ENCODE peak calls at places on chromosomes 5 and 9, in ten cellular contexts. G, D, I, X, R, S, C, K, A and F are unnamed samples.

GRCh38 chr9:35728041-35728971 is 3.7 kb downstream of the TLN1 start:
- DNase-seq in G (no peak), D (peak), I (peak), X (peak), R (no peak), S (peak), C (peak), K (no peak), A (peak), F (peak)

GRCh38 chr5:119070578-119070827 is 384 bp upstream of the DMXL1 start:
- DNase-seq in G (no peak), D (no peak), I (no peak), X (no peak), R (peak), S (no peak), C (peak), K (no peak), A (no peak), F (no peak)

GRCh38 chr9:98432134-98432533 is 176.7 kb upstream of the TBC1D2 start:
- DNase-seq in G (no peak), D (no peak), I (no peak), X (no peak), R (no peak), S (no peak), C (no peak), K (no peak), A (no peak), F (no peak)

GRCh38 chr9:100515578-100516494 is 42.9 kb downstream of the TMEFF1 start:
- DNase-seq in G (no peak), D (peak), I (no peak), X (no peak), R (no peak), S (no peak), C (peak), K (no peak), A (peak), F (no peak)

GRCh38 chr5:68848086-68848485 is 245.7 kb upstream of the SLC30A5 start:
- DNase-seq in G (no peak), D (no peak), I (no peak), X (no peak), R (no peak), S (no peak), C (no peak), K (no peak), A (no peak), F (no peak)

GRCh38 chr5:127012933-127013332 is 17.4 kb downstream of the MARCHF3 start:
- DNase-seq in G (no peak), D (peak), I (no peak), X (no peak), R (no peak), S (no peak), C (no peak), K (no peak), A (peak), F (no peak)

GRCh38 chr9:9177081-9177480 is 1377.5 kb upstream of the DMAC1 start:
- DNase-seq in G (no peak), D (no peak), I (no peak), X (no peak), R (no peak), S (no peak), C (no peak), K (no peak), A (no peak), F (no peak)

GRCh38 chr5:41161271-41161670 is 52.1 kb downstream of the C6 start:
- DNase-seq in G (no peak), D (peak), I (no peak), X (peak), R (no peak), S (no peak), C (no peak), K (no peak), A (peak), F (no peak)

GRCh38 chr9:79686381-79687130 is 114.8 kb downstream of the TLE4 start:
- DNase-seq in G (no peak), D (peak), I (no peak), X (peak), R (no peak), S (no peak), C (no peak), K (no peak), A (peak), F (no peak)

GRCh38 chr5:84599964-84600363 is 215.3 kb upstream of the EDIL3 start:
- DNase-seq in G (no peak), D (no peak), I (no peak), X (no peak), R (no peak), S (no peak), C (no peak), K (no peak), A (no peak), F (no peak)

GRCh38 chr5:317086-317811 is 4.3 kb upstream of the AHRR start:
- DNase-seq in G (peak), D (peak), I (peak), X (no peak), R (peak), S (no peak), C (peak), K (no peak), A (peak), F (peak)

GRCh38 chr9:14417230-14417629 is 103.3 kb upstream of the NFIB start:
- DNase-seq in G (no peak), D (peak), I (no peak), X (no peak), R (no peak), S (no peak), C (no peak), K (no peak), A (peak), F (no peak)

GRCh38 chr5:37882636-37883035 is 42.8 kb upstream of the GDNF start:
- DNase-seq in G (no peak), D (peak), I (no peak), X (no peak), R (no peak), S (no peak), C (no peak), K (no peak), A (no peak), F (no peak)

GRCh38 chr9:135081731-135082130 is 5.7 kb upstream of the OLFM1 start:
- DNase-seq in G (no peak), D (no peak), I (no peak), X (no peak), R (no peak), S (no peak), C (no peak), K (no peak), A (no peak), F (no peak)

GRCh38 chr5:65262590-65263189 is 219.0 kb downstream of the ADAMTS6 start:
- DNase-seq in G (no peak), D (peak), I (no peak), X (peak), R (no peak), S (no peak), C (no peak), K (no peak), A (peak), F (no peak)

GRCh38 chr5:84383816-84384603 is 670 bp downstream of the EDIL3 start:
- DNase-seq in G (no peak), D (peak), I (peak), X (no peak), R (no peak), S (peak), C (no peak), K (no peak), A (peak), F (peak)

GRCh38 chr5:172558076-172558990 is 82.7 kb upstream of the NEURL1B start:
- DNase-seq in G (no peak), D (no peak), I (no peak), X (no peak), R (no peak), S (no peak), C (no peak), K (no peak), A (no peak), F (no peak)

GRCh38 chr9:129523953-129524847 is 96.7 kb downstream of the C9orf50 start:
- DNase-seq in G (no peak), D (no peak), I (no peak), X (no peak), R (no peak), S (no peak), C (no peak), K (no peak), A (no peak), F (no peak)

GRCh38 chr5:154315196-154315595 is 124.7 kb downstream of the GALNT10 start:
- DNase-seq in G (no peak), D (no peak), I (no peak), X (no peak), R (no peak), S (no peak), C (no peak), K (no peak), A (no peak), F (no peak)

GRCh38 chr5:88203977-88204735 is 64.5 kb downstream of the TMEM161B start:
- DNase-seq in G (no peak), D (no peak), I (peak), X (no peak), R (peak), S (no peak), C (no peak), K (peak), A (no peak), F (no peak)

GRCh38 chr5:169668732-169669131 is 31.7 kb downstream of the DOCK2 start:
- DNase-seq in G (no peak), D (peak), I (no peak), X (no peak), R (no peak), S (no peak), C (no peak), K (no peak), A (peak), F (no peak)

GRCh38 chr5:54975701-54976100 is 9.7 kb downstream of the ESM1 start:
- DNase-seq in G (no peak), D (no peak), I (no peak), X (no peak), R (no peak), S (no peak), C (no peak), K (no peak), A (no peak), F (no peak)

GRCh38 chr5:122053181-122054109 is 24.6 kb downstream of the LOX start:
- DNase-seq in G (no peak), D (no peak), I (no peak), X (no peak), R (no peak), S (peak), C (no peak), K (no peak), A (peak), F (no peak)

GRCh38 chr5:178424141-178424855 is 165.9 kb downstream of the COL23A1 start:
- DNase-seq in G (no peak), D (no peak), I (no peak), X (no peak), R (no peak), S (no peak), C (no peak), K (no peak), A (no peak), F (no peak)

GRCh38 chr9:89637787-89638186 is 33.0 kb downstream of the GADD45G start:
- DNase-seq in G (no peak), D (no peak), I (no peak), X (no peak), R (no peak), S (no peak), C (no peak), K (no peak), A (no peak), F (no peak)

GRCh38 chr9:136095028-136095494 is at the start of gene NACC2:
- DNase-seq in G (no peak), D (peak), I (no peak), X (no peak), R (no peak), S (no peak), C (peak), K (no peak), A (peak), F (peak)

GRCh38 chr5:1368236-1368635 is 23.3 kb upstream of the CLPTM1L start:
- DNase-seq in G (no peak), D (no peak), I (no peak), X (no peak), R (no peak), S (no peak), C (no peak), K (no peak), A (no peak), F (no peak)

GRCh38 chr5:16628376-16628775 is 11.6 kb upstream of the RETREG1 start:
- DNase-seq in G (no peak), D (no peak), I (no peak), X (no peak), R (no peak), S (no peak), C (no peak), K (no peak), A (no peak), F (no peak)